ENCODE peak calls at places on chromosomes 16 and 17, in nine cellular contexts. L, F, J, U, S, N, D, K and Z are unnamed samples.

GRCh38 chr17:37839196-37839978 is 84.8 kb upstream of the TBC1D3K start:
- DNase-seq in L (no peak), F (no peak), J (no peak), U (no peak), S (no peak), N (peak; percentile 33), D (no peak), K (no peak), Z (no peak)

GRCh38 chr16:47461598-47462266 is 601 bp downstream of the PHKB start:
- DNase-seq in L (peak; percentile 36), F (peak; percentile 2), J (no peak), U (peak; percentile 79), S (no peak), N (no peak), D (no peak), K (no peak), Z (peak; percentile 39)

GRCh38 chr16:30395992-30396560 is 856 bp downstream of the ZNF48 start:
- DNase-seq in L (no peak), F (no peak), J (no peak), U (no peak), S (no peak), N (no peak), D (no peak), K (no peak), Z (no peak)

GRCh38 chr16:80776856-80777255 is 27.5 kb downstream of the CDYL2 start:
- DNase-seq in L (no peak), F (no peak), J (no peak), U (no peak), S (no peak), N (no peak), D (no peak), K (no peak), Z (no peak)

GRCh38 chr16:788399-789126 is at the start of gene CHTF18:
- DNase-seq in L (peak; percentile 90), F (peak; percentile 90), J (peak; percentile 95), U (peak; percentile 92), S (peak; percentile 53), N (peak; percentile 88), D (peak; percentile 87), K (no peak), Z (peak; percentile 95)

GRCh38 chr16:11583171-11583570 is 3.5 kb downstream of the LITAF start:
- DNase-seq in L (no peak), F (no peak), J (no peak), U (peak; percentile 76), S (peak; percentile 55), N (no peak), D (peak; percentile 18), K (no peak), Z (no peak)

GRCh38 chr16:10121496-10121895 is 60.7 kb downstream of the GRIN2A start:
- DNase-seq in L (no peak), F (no peak), J (no peak), U (peak; percentile 64), S (peak; percentile 14), N (no peak), D (no peak), K (no peak), Z (no peak)

GRCh38 chr17:15660077-15660476 is 24.0 kb downstream of the TRIM16 start:
- DNase-seq in L (peak; percentile 50), F (no peak), J (no peak), U (no peak), S (no peak), N (no peak), D (no peak), K (no peak), Z (no peak)

GRCh38 chr16:87076950-87077749 is 240.0 kb downstream of the C16orf95 start:
- DNase-seq in L (peak; percentile 29), F (no peak), J (no peak), U (peak; percentile 57), S (no peak), N (peak; percentile 71), D (no peak), K (no peak), Z (peak; percentile 56)

GRCh38 chr17:57422574-57423164 is 166.3 kb downstream of the MSI2 start:
- DNase-seq in L (peak; percentile 50), F (no peak), J (peak; percentile 78), U (no peak), S (peak; percentile 5), N (no peak), D (peak; percentile 58), K (no peak), Z (no peak)

GRCh38 chr17:83041305-83041704 is 38.1 kb upstream of the METRNL start:
- DNase-seq in L (no peak), F (no peak), J (no peak), U (no peak), S (no peak), N (no peak), D (no peak), K (no peak), Z (no peak)

GRCh38 chr17:68199837-68200688 is 47.8 kb upstream of the AMZ2 start:
- DNase-seq in L (no peak), F (no peak), J (no peak), U (no peak), S (no peak), N (no peak), D (no peak), K (no peak), Z (no peak)

GRCh38 chr16:80015566-80015965 is 415.0 kb upstream of the MAF start:
- DNase-seq in L (no peak), F (no peak), J (no peak), U (peak; percentile 19), S (no peak), N (no peak), D (no peak), K (no peak), Z (no peak)

GRCh38 chr17:59093702-59094231 is 12.9 kb downstream of the TRIM37 start:
- DNase-seq in L (peak; percentile 47), F (no peak), J (peak; percentile 67), U (peak; percentile 99), S (peak; percentile 94), N (peak; percentile 31), D (no peak), K (peak; percentile 80), Z (no peak)

GRCh38 chr17:38874505-38875419 is 4.9 kb downstream of the LASP1 start:
- DNase-seq in L (peak; percentile 14), F (no peak), J (no peak), U (no peak), S (no peak), N (no peak), D (no peak), K (no peak), Z (no peak)

GRCh38 chr17:38875477-38876080 is 5.7 kb downstream of the LASP1 start:
- DNase-seq in L (no peak), F (no peak), J (no peak), U (peak; percentile 32), S (no peak), N (no peak), D (no peak), K (no peak), Z (no peak)

GRCh38 chr17:38879878-38880727 is 10.2 kb downstream of the LASP1 start:
- DNase-seq in L (peak; percentile 55), F (no peak), J (peak; percentile 76), U (peak; percentile 72), S (no peak), N (no peak), D (no peak), K (peak; percentile 93), Z (no peak)

GRCh38 chr17:38873646-38874380 is 4.0 kb downstream of the LASP1 start:
- DNase-seq in L (no peak), F (no peak), J (no peak), U (no peak), S (no peak), N (no peak), D (no peak), K (no peak), Z (no peak)

GRCh38 chr17:38877130-38877851 is 7.4 kb downstream of the LASP1 start:
- DNase-seq in L (no peak), F (no peak), J (no peak), U (no peak), S (no peak), N (no peak), D (no peak), K (no peak), Z (peak; percentile 78)
- TF ChIP-seq CTCF in L (no peak), F (no peak), J (no peak), U (no peak), S (no peak), N (no peak), D (no peak), K (no peak), Z (peak; percentile 12)

GRCh38 chr16:73268311-73268997 is 220.5 kb upstream of the ZFHX3 start:
- DNase-seq in L (no peak), F (no peak), J (no peak), U (peak; percentile 2), S (no peak), N (no peak), D (no peak), K (no peak), Z (no peak)
- TF ChIP-seq CTCF in L (no peak), F (no peak), J (no peak), U (peak; percentile 41), S (peak; percentile 51), N (peak; percentile 44), D (no peak), K (peak; percentile 17), Z (no peak)

DNA sequence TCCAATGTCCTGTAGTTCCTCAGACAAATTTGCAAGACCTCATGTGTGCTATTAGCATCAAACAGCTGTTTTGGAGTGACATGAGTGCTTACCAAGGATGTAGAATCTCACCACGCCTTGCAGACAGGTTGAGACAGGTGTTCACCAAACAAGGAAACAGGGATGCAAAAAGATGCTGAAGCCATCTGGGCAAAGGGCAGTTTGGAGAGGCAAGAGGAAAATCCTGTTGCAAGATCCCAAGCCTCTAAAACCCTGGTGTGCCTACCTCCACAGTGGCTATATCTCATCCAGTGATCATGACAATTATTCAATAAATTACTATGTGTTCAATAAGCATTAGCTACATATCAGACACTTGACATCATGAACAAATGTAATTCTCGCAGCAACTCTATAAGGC is 373.8 kb downstream of the SOX9 start:
- DNase-seq in L (no peak), F (no peak), J (no peak), U (no peak), S (no peak), N (no peak), D (no peak), K (no peak), Z (no peak)
- TF ChIP-seq CTCF in L (no peak), F (no peak), J (no peak), U (no peak), S (no peak), N (no peak), D (no peak), K (no peak), Z (no peak)

GRCh38 chr17:64182325-64183012 is 52.5 kb upstream of the ERN1 start:
- DNase-seq in L (no peak), F (no peak), J (no peak), U (no peak), S (no peak), N (no peak), D (no peak), K (no peak), Z (no peak)

GRCh38 chr17:64178011-64178825 is 48.3 kb upstream of the ERN1 start:
- DNase-seq in L (no peak), F (no peak), J (no peak), U (peak; percentile 93), S (no peak), N (peak; percentile 77), D (no peak), K (no peak), Z (no peak)

GRCh38 chr17:64180674-64181073 is 50.7 kb upstream of the ERN1 start:
- DNase-seq in L (no peak), F (no peak), J (peak; percentile 84), U (peak; percentile 70), S (no peak), N (no peak), D (peak; percentile 89), K (no peak), Z (no peak)

GRCh38 chr17:64177346-64178010 is 47.5 kb upstream of the ERN1 start:
- DNase-seq in L (no peak), F (no peak), J (no peak), U (no peak), S (no peak), N (no peak), D (no peak), K (no peak), Z (no peak)

GRCh38 chr17:64180089-64180488 is 50.1 kb upstream of the ERN1 start:
- DNase-seq in L (no peak), F (no peak), J (no peak), U (peak; percentile 88), S (peak; percentile 63), N (no peak), D (no peak), K (no peak), Z (no peak)
- TF ChIP-seq CTCF in L (no peak), F (no peak), J (peak; percentile 19), U (peak; percentile 41), S (peak; percentile 31), N (no peak), D (peak; percentile 48), K (peak; percentile 30), Z (no peak)